ENCODE peak calls at places on chromosomes 7 and 10, in eight cellular contexts. S is sigmoid colon, E is colonic mucosa, L is left ventricle myocardium inferior, O is WTC11, F is B cell, J is PC-3, G is lower lobe of right lung. U is an unnamed sample.

GRCh38 chr7:91836065-91836368 is 44.5 kb downstream of the MTERF1 start:
- DNase-seq in O (no peak), S (no peak), F (no peak), G (no peak), E (no peak), L (no peak), J (peak), U (no peak)

GRCh38 chr10:75403144-75404022 is 1.8 kb upstream of the ZNF503 start:
- DNase-seq in S (peak), F (no peak), J (peak), G (peak), O (peak), L (peak), E (peak), U (no peak)

GRCh38 chr10:48632166-48632565 is 27.3 kb upstream of the ARHGAP22 start:
- DNase-seq in E (no peak), G (no peak), O (no peak), J (no peak), F (no peak), S (no peak), L (no peak), U (no peak)

GRCh38 chr10:34397324-34397723 is 417.8 kb downstream of the PARD3 start:
- DNase-seq in J (no peak), F (no peak), G (no peak), S (no peak), L (no peak), O (no peak), E (no peak), U (no peak)

GRCh38 chr7:102282465-102283362 is 4.0 kb upstream of the SH2B2 start:
- DNase-seq in O (no peak), G (no peak), S (no peak), L (no peak), F (no peak), J (no peak), E (no peak), U (no peak)

GRCh38 chr7:156049366-156049765 is 237.1 kb upstream of the SHH start:
- DNase-seq in J (no peak), S (peak), O (no peak), F (no peak), G (peak), L (no peak), E (no peak), U (no peak)

GRCh38 chr10:19628767-19629443 is 187.3 kb upstream of the PLXDC2 start:
- DNase-seq in E (no peak), S (no peak), G (no peak), L (no peak), F (no peak), O (no peak), J (no peak), U (no peak)

GRCh38 chr7:69994907-69995542 is 396.8 kb downstream of the AUTS2 start:
- DNase-seq in E (no peak), G (no peak), F (no peak), O (no peak), J (no peak), S (no peak), L (no peak), U (no peak)

GRCh38 chr7:45394117-45394708 is 180.0 kb upstream of the ADCY1 start:
- DNase-seq in E (no peak), S (no peak), J (peak), O (no peak), G (no peak), F (no peak), L (no peak), U (no peak)

GRCh38 chr7:99407849-99408346 is 499 bp downstream of the PDAP1 start:
- DNase-seq in J (peak), F (no peak), G (no peak), E (peak), O (no peak), L (peak), S (peak), U (no peak)

GRCh38 chr10:45592926-45593325 is 79.6 kb downstream of the ZFAND4 start:
- DNase-seq in G (no peak), F (no peak), L (no peak), O (no peak), S (no peak), E (no peak), J (no peak), U (no peak)

GRCh38 chr7:123624527-123625183 is 23.0 kb downstream of the ASB15 start:
- DNase-seq in E (peak), O (peak), L (peak), G (peak), S (no peak), J (peak), F (peak), U (peak)

GRCh38 chr10:88707429-88708110 is 1.5 kb downstream of the LIPK start:
- DNase-seq in O (no peak), S (no peak), J (no peak), E (no peak), L (no peak), G (no peak), F (no peak), U (no peak)

GRCh38 chr10:18710201-18710653 is 51.0 kb downstream of the ARL5B start:
- DNase-seq in G (no peak), F (no peak), O (peak), J (no peak), E (no peak), L (no peak), S (no peak), U (no peak)

GRCh38 chr10:103451871-103452713 is at the start of gene CALHM2:
- DNase-seq in L (peak), G (peak), J (no peak), F (peak), O (peak), E (peak), S (peak), U (peak)

GRCh38 chr7:99525713-99526440 is 21.4 kb downstream of the ZKSCAN5 start:
- DNase-seq in S (no peak), F (no peak), J (peak), O (peak), L (no peak), G (no peak), E (no peak), U (no peak)

GRCh38 chr7:1403844-1404404 is 55.3 kb downstream of the MICALL2 start:
- DNase-seq in J (peak), G (no peak), S (no peak), F (no peak), O (peak), L (no peak), E (no peak), U (no peak)

GRCh38 chr7:15602236-15602635 is 40.4 kb upstream of the AGMO start:
- DNase-seq in E (no peak), F (no peak), L (no peak), G (no peak), S (no peak), O (no peak), J (no peak), U (no peak)

GRCh38 chr7:67711706-67712105 is 715.1 kb downstream of the TYW1 start:
- DNase-seq in O (no peak), G (no peak), F (no peak), L (no peak), S (no peak), J (no peak), E (no peak), U (no peak)

GRCh38 chr7:28806841-28807240 is 151.3 kb downstream of the TRIL start:
- DNase-seq in L (no peak), E (no peak), S (no peak), O (no peak), J (peak), F (no peak), G (no peak), U (no peak)

DNA sequence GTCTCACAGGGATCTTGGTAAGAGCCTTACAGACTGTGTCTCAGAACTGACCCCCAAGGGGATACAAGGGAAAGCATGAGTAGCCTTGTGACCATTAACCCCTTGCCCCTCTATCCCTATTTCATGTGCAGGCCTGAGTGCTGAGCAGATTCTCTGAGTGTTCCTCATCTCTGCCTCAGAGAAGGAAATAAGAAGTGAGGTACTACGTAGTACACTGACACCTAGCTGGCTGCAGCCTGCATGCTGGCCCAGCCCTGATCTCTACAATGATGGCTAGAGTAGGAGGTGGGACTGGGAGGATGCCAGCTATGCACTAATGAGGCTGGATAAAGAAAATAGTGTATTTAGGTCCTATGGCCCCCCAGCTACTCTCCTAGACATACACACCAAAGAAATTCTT is 174.9 kb upstream of the HPS1 start:
- DNase-seq in E (no peak), F (no peak), J (no peak), L (no peak), G (no peak), S (no peak), O (no peak), U (no peak)
- TF ChIP-seq CTCF in E (no peak), F (no peak), J (no peak), L (no peak), G (no peak), S (no peak), O (no peak), U (no peak)

DNA sequence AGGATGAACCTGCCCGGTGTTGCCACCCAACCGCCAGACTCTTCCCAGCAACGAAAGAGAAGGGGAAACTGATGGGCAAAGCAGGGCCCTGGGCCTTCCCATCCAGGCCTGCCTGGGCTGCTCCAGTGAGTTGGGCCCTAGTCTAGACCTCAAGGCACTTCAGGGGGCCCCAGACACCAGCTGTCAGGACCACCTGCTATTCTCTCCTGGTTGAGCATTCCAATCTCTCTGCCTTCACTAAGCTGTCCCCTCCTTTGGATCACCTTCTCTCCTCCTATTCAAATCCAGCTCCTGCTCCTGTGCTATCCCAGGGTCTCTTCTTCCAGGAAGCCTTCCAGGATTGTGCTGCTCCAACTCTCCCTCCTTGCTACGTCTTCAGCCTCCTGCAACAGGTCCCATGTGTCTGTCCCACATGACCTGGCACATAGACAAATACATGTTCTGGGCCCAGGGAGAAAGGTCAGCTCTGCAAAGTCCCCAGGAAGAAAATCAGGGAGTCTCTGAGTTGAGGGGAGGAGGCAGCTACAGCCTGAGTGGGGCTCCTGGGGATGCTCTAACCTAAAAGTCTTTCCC is 3.1 kb downstream of the STX1A start:
- DNase-seq in O (no peak), E (no peak), L (no peak), J (no peak), G (no peak), F (no peak), S (no peak), U (no peak)
- TF ChIP-seq CTCF in O (no peak), E (no peak), L (no peak), J (no peak), G (no peak), F (no peak), S (no peak), U (no peak)

GRCh38 chr7:105643857-105644256 is 62.6 kb upstream of the EFCAB10 start:
- DNase-seq in E (no peak), G (no peak), O (no peak), F (no peak), L (no peak), J (no peak), S (peak), U (no peak)

GRCh38 chr7:105641236-105641810 is 60.0 kb upstream of the EFCAB10 start:
- DNase-seq in F (no peak), J (no peak), O (no peak), S (peak), E (no peak), L (no peak), G (no peak), U (no peak)

GRCh38 chr7:105644937-105645336 is 63.6 kb upstream of the EFCAB10 start:
- DNase-seq in L (no peak), G (no peak), F (no peak), O (no peak), S (no peak), E (no peak), J (no peak), U (no peak)

GRCh38 chr7:105642264-105642663 is 61.0 kb upstream of the EFCAB10 start:
- DNase-seq in O (no peak), F (no peak), J (no peak), E (no peak), S (peak), G (no peak), L (no peak), U (no peak)

GRCh38 chr7:105643384-105643783 is 62.1 kb upstream of the EFCAB10 start:
- DNase-seq in E (no peak), S (peak), G (no peak), L (peak), J (no peak), F (no peak), O (peak), U (no peak)
- TF ChIP-seq CTCF in E (no peak), S (no peak), G (no peak), L (peak), J (no peak), F (no peak), O (no peak), U (no peak)

GRCh38 chr7:76091506-76091905 is 43.6 kb downstream of the MDH2 start:
- DNase-seq in J (peak), O (no peak), S (no peak), L (no peak), G (no peak), E (no peak), F (no peak), U (no peak)
- TF ChIP-seq CTCF in J (no peak), O (no peak), S (no peak), L (no peak), G (no peak), E (no peak), F (no peak), U (no peak)

DNA sequence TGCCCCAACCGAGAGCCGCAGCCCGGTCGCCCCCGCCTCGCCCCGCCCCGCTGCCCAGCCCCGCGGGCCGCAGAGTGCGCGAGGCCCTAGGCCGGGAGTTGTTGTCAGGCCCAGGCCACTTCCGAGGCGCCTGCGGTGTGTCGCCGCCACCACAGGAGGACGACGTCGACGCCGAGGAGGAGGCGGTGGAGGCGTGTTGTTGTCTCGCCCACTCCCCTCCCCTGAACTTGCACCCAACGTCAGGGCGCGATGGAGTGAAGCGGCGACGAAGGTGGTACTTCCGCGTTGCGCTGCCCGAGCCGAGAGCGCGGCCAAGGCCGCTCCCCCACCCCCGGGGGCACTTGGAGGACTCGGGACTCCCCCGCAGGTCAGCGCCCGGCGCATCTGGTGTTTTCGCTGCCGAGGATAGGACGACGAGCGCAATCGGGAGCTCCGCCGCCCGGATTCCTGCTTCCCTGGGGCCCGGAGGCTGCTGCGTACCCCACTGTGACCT is at the start of gene CDK13:
- DNase-seq in E (peak), J (peak), G (peak), F (peak), L (peak), O (peak), S (peak), U (peak)
- TF ChIP-seq CTCF in E (no peak), J (no peak), G (peak), F (no peak), L (peak), O (no peak), S (no peak), U (no peak)

GRCh38 chr7:42181566-42181965 is 55.4 kb downstream of the GLI3 start:
- DNase-seq in L (no peak), E (no peak), G (no peak), O (no peak), S (no peak), F (no peak), J (no peak), U (no peak)

GRCh38 chr7:42189535-42189934 is 47.5 kb downstream of the GLI3 start:
- DNase-seq in G (no peak), S (no peak), F (no peak), J (peak), O (no peak), L (no peak), E (no peak), U (no peak)

GRCh38 chr7:42185726-42186125 is 51.3 kb downstream of the GLI3 start:
- DNase-seq in S (no peak), G (no peak), E (no peak), J (no peak), F (no peak), L (no peak), O (no peak), U (no peak)

GRCh38 chr7:42183547-42183946 is 53.5 kb downstream of the GLI3 start:
- DNase-seq in S (no peak), L (no peak), J (peak), O (no peak), G (no peak), F (no peak), E (no peak), U (no peak)

DNA sequence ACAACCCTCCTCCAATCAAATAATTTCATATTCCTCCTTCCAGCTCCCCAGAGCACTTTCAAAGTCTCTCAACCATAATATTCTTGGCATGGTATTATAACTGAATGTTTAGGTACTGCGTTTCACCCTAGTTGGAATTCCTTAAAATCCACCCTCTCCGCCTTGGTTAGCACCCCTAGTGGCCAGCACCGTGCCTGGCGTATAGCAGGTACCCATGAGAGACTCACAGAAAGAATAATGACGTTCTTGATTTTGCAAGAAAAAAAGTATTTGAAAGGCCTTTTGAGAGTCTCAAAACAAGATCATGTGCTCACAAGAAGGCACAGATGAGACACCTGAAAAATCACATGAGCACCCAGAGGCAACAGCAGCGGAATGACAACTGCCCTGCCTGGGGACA is 50.8 kb downstream of the GLI3 start:
- DNase-seq in G (no peak), J (peak), O (peak), F (no peak), S (no peak), L (no peak), E (no peak), U (no peak)
- TF ChIP-seq CTCF in G (peak), J (peak), O (peak), F (no peak), S (no peak), L (peak), E (no peak), U (no peak)

GRCh38 chr10:71429929-71430328 is 33.2 kb downstream of the CDH23 start:
- DNase-seq in L (no peak), O (peak), F (no peak), S (no peak), G (no peak), E (no peak), J (no peak), U (no peak)
- TF ChIP-seq CTCF in L (no peak), O (peak), F (no peak), S (no peak), G (no peak), E (no peak), J (no peak), U (no peak)

U was measured in natural killer cell.